ENCODE peak calls at places on chromosomes 11 and 22, in four cellular contexts. Y is CD8-positive, alpha-beta memory T cell; Q is NCI-H1105 treated with DMSO at 0.1 percent for 48 hours; G is cardiac muscle cell. R is an unnamed sample.

GRCh38 chr11:121589946-121590537 is 137.3 kb upstream of the SORL1-AS1 start:
- DNase-seq in Y (no peak), Q (no peak), G (no peak), R (no peak)

GRCh38 chr11:87359401-87359800 is 321.7 kb downstream of the TMEM135 start:
- DNase-seq in Y (no peak), Q (peak), G (no peak), R (no peak)

GRCh38 chr11:75107187-75107586 is 10.5 kb upstream of the OR2AT4 start:
- DNase-seq in Y (no peak), Q (no peak), G (no peak), R (no peak)

GRCh38 chr11:47154738-47155570 is 21.7 kb downstream of the ARFGAP2 start:
- DNase-seq in Y (peak), Q (no peak), G (no peak), R (no peak)

GRCh38 chr11:79152511-79152910 is 288.3 kb downstream of the TENM4 start:
- DNase-seq in Y (no peak), Q (no peak), G (no peak), R (no peak)

GRCh38 chr11:198236-198806 is 5.4 kb downstream of the SCGB1C1 start:
- DNase-seq in Y (peak), Q (no peak), G (no peak), R (no peak)

GRCh38 chr11:78784321-78785061 is 209.8 kb upstream of the NARS2 start:
- DNase-seq in Y (no peak), Q (no peak), G (no peak), R (no peak)

GRCh38 chr11:116835042-116835772 is 2.2 kb downstream of the APOA1 start:
- DNase-seq in Y (no peak), Q (no peak), G (no peak), R (no peak)

GRCh38 chr22:49317369-49317768 is 510.3 kb downstream of the BRD1 start:
- DNase-seq in Y (no peak), Q (no peak), G (no peak), R (no peak)

GRCh38 chr11:128814856-128815705 is 52.0 kb downstream of the KCNJ1 start:
- DNase-seq in Y (no peak), Q (peak), G (peak), R (peak)

GRCh38 chr11:122168218-122168617 is 52.2 kb upstream of the BLID start:
- DNase-seq in Y (no peak), Q (no peak), G (no peak), R (no peak)

GRCh38 chr11:119734788-119735187 is 5.8 kb upstream of the NECTIN1 start:
- DNase-seq in Y (no peak), Q (peak), G (no peak), R (no peak)

GRCh38 chr11:259374-259773 is 18.8 kb upstream of the NLRP6 start:
- DNase-seq in Y (no peak), Q (no peak), G (no peak), R (no peak)

GRCh38 chr11:113577356-113578163 is 102.4 kb upstream of the DRD2 start:
- DNase-seq in Y (no peak), Q (peak), G (no peak), R (no peak)

GRCh38 chr11:9859491-9860305 is 195.8 kb downstream of the SWAP70 start:
- DNase-seq in Y (no peak), Q (no peak), G (no peak), R (no peak)

GRCh38 chr11:34846467-34846866 is 69.7 kb downstream of the APIP start:
- DNase-seq in Y (no peak), Q (no peak), G (no peak), R (no peak)

GRCh38 chr11:127003260-127003981 is 2.9 kb upstream of the KIRREL3 start:
- DNase-seq in Y (no peak), Q (peak), G (peak), R (no peak)

GRCh38 chr11:68413591-68413999 is 47.0 kb upstream of the PPP6R3 start:
- DNase-seq in Y (no peak), Q (no peak), G (no peak), R (peak)

GRCh38 chr11:83156996-83157754 is at the start of gene PCF11:
- DNase-seq in Y (no peak), Q (no peak), G (no peak), R (no peak)

GRCh38 chr22:46077669-46078099 is 72.6 kb upstream of the PPARA start:
- DNase-seq in Y (no peak), Q (no peak), G (no peak), R (no peak)

GRCh38 chr11:65642014-65642671 is 4.2 kb downstream of the SIPA1 start:
- DNase-seq in Y (no peak), Q (no peak), G (peak), R (no peak)

R was measured in type B pancreatic cell.